ENCODE peak calls at places on chromosome 19, in eight cellular contexts. G is tibial artery; Q is IMR-90; F is uterus; H is heart left ventricle; Z is cardiac muscle cell; I is right lobe of liver; S is naive thymus-derived CD4-positive, alpha-beta T cell. M is an unnamed sample.

GRCh38 chr19:53467138-53467502 is 413 bp upstream of the ZNF813 start:
- DNase-seq in G (peak; percentile 26), Q (no peak), F (peak; percentile 27), H (no peak), Z (no peak), I (peak; percentile 43), S (no peak), M (peak; percentile 77)

GRCh38 chr19:49718511-49718910 is 27.6 kb downstream of the CPT1C start:
- DNase-seq in G (no peak), Q (peak; percentile 35), F (no peak), H (no peak), Z (no peak), I (no peak), S (no peak), M (no peak)

GRCh38 chr19:35088514-35088913 is 27.1 kb upstream of the FXYD3 start:
- DNase-seq in G (no peak), Q (peak; percentile 87), F (no peak), H (no peak), Z (no peak), I (no peak), S (no peak), M (no peak)

GRCh38 chr19:15532779-15533521 is 24.6 kb downstream of the CYP4F22 start:
- DNase-seq in G (no peak), Q (no peak), F (no peak), H (no peak), Z (no peak), I (no peak), S (no peak), M (no peak)

GRCh38 chr19:50602089-50602422 is 33.8 kb upstream of the LRRC4B start:
- DNase-seq in G (no peak), Q (no peak), F (no peak), H (no peak), Z (no peak), I (no peak), S (no peak), M (no peak)

GRCh38 chr19:7900401-7900870 is 3.2 kb upstream of the MAP2K7 start:
- DNase-seq in G (no peak), Q (no peak), F (no peak), H (no peak), Z (no peak), I (no peak), S (no peak), M (peak; percentile 39)

GRCh38 chr19:13038306-13039210 is 43.3 kb downstream of the NFIX start:
- DNase-seq in G (no peak), Q (no peak), F (no peak), H (no peak), Z (no peak), I (no peak), S (no peak), M (no peak)

GRCh38 chr19:11887618-11888531 is at the start of gene ZNF69:
- DNase-seq in G (peak; percentile 94), Q (peak; percentile 62), F (peak; percentile 75), H (peak; percentile 89), Z (peak; percentile 94), I (peak; percentile 92), S (peak; percentile 25), M (peak; percentile 94)

GRCh38 chr19:51341066-51341465 is 873 bp downstream of the VSIG10L start:
- DNase-seq in G (no peak), Q (no peak), F (no peak), H (no peak), Z (no peak), I (no peak), S (no peak), M (no peak)

GRCh38 chr19:566403-566802 is 6.0 kb upstream of the BSG start:
- DNase-seq in G (no peak), Q (peak; percentile 31), F (peak; percentile 94), H (no peak), Z (peak; percentile 64), I (peak; percentile 35), S (no peak), M (no peak)
- H3K4me3 ChIP-seq in G (no peak overlapping the region), Q (no peak overlapping the region), F (peak overlapping the region; percentile 27), H (peak overlapping the region; percentile 2), Z (no peak overlapping the region), I (no peak overlapping the region), S (no peak overlapping the region), M (no peak overlapping the region)

GRCh38 chr19:17529239-17530158 is 18.1 kb downstream of the PGLS start:
- DNase-seq in G (no peak), Q (no peak), F (no peak), H (no peak), Z (no peak), I (no peak), S (no peak), M (peak; percentile 21)
- H3K4me3 ChIP-seq in G (no peak overlapping the region), Q (no peak overlapping the region), F (no peak overlapping the region), H (no peak overlapping the region), Z (no peak overlapping the region), I (no peak overlapping the region), S (no peak overlapping the region), M (no peak overlapping the region)

DNA sequence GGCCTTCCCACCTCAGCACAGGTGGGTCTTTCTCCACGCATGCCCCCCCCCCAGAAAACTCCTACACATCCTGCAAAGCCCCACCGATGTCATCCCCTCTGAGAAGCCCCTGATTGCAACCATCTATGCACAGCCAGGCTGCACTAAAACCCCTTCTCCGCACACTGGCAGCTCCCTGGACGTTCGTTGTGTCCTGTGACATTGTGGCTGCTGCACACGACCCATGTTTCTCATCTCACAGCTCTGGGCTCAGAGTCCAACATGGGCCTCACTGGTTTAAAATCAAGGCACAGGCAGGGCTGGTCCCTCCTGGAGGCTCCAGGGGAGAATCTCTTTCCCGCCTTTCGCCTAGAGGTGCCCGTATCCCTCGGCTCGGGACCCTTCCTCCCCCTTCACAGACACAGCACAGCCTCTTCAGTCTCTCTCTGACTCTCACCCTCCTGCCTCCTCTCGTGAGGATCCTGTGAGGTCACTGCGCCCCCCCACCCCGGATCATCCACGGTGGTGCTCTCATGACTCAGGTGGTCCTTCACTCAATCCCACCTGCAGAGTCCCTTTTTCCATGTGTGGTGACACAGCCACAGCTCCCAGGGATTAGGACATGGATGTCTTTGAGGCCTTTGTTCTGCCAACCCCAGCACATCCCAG is 71.2 kb downstream of the GADD45B start:
- DNase-seq in G (no peak), Q (no peak), F (no peak), H (no peak), Z (no peak), I (no peak), S (no peak), M (peak; percentile 17)
- H3K4me3 ChIP-seq in G (no peak overlapping the region), Q (no peak overlapping the region), F (no peak overlapping the region), H (peak overlapping the region; percentile 37), Z (no peak overlapping the region), I (peak overlapping the region; percentile 50), S (no peak overlapping the region), M (no peak overlapping the region)

DNA sequence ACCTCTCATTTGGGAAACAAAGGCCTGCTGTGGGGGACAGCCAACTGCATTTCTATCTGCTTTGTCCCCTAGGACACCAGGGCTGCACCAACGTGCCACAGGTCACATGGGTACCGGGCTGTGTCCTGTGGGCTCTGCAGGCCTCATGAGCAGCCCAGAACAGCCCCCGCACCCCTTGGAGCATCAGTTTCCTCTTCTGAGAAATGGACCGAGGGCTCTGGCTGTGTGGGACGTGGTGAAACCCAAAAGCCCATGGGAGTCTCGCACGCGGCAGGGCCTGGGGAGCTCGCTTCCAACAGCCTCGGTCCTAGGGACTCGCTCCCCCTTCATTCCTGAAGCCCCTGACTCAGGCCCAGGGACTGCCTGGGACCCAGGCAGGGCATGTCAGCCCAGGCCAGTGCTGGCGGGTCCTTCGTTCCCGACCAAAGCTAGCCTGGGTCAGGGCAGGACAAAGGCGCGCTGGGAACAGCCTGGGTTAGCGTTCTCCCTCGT is 4.7 kb downstream of the TCF3 start:
- DNase-seq in G (no peak), Q (no peak), F (no peak), H (no peak), Z (no peak), I (no peak), S (no peak), M (no peak)
- H3K4me3 ChIP-seq in G (peak overlapping the region; percentile 30), Q (no peak overlapping the region), F (no peak overlapping the region), H (no peak overlapping the region), Z (no peak overlapping the region), I (no peak overlapping the region), S (no peak overlapping the region), M (no peak overlapping the region)

GRCh38 chr19:10478476-10478875 is 24.7 kb downstream of the KEAP1 start:
- DNase-seq in G (no peak), Q (peak; percentile 36), F (no peak), H (no peak), Z (no peak), I (no peak), S (no peak), M (no peak)
- H3K4me3 ChIP-seq in G (no peak overlapping the region), Q (peak overlapping the region; percentile 9), F (no peak overlapping the region), H (peak overlapping the region; percentile 53), Z (no peak overlapping the region), I (no peak overlapping the region), S (peak overlapping the region; percentile 58), M (no peak overlapping the region)

GRCh38 chr19:42152285-42152684 is 20.0 kb upstream of the POU2F2 start:
- DNase-seq in G (no peak), Q (no peak), F (no peak), H (no peak), Z (no peak), I (no peak), S (no peak), M (peak; percentile 61)

GRCh38 chr19:42154471-42155323 is 22.5 kb upstream of the POU2F2 start:
- DNase-seq in G (no peak), Q (no peak), F (no peak), H (no peak), Z (no peak), I (no peak), S (no peak), M (peak; percentile 60)

GRCh38 chr19:42151735-42152134 is 19.5 kb upstream of the POU2F2 start:
- DNase-seq in G (no peak), Q (no peak), F (no peak), H (no peak), Z (no peak), I (no peak), S (no peak), M (peak; percentile 49)

GRCh38 chr19:42153606-42154405 is 21.6 kb upstream of the POU2F2 start:
- DNase-seq in G (no peak), Q (no peak), F (no peak), H (no peak), Z (no peak), I (no peak), S (no peak), M (peak; percentile 53)

DNA sequence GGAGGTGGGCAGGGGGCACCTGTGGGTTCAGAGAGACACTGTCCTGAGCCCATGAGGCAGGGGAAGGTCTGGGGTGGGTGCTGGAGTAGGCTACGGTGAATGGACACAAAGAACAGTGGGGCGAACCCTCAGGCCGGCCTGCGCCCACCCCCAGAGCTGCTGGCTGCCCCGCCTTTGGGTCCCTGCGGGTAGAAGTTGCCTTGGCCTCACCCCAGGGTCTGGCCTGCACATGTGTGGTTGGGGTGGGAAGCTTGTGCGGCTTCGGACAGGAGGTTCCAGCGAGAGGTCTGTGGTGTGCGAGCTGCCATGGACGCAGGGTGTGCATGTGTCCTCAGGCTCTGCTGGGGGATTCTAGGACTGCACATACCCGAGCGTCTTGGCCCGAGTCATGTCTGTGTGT is 20.6 kb upstream of the POU2F2 start:
- DNase-seq in G (no peak), Q (no peak), F (no peak), H (no peak), Z (no peak), I (no peak), S (no peak), M (peak; percentile 44)
- H3K4me3 ChIP-seq in G (no peak overlapping the region), Q (no peak overlapping the region), F (no peak overlapping the region), H (no peak overlapping the region), Z (no peak overlapping the region), I (no peak overlapping the region), S (no peak overlapping the region), M (no peak overlapping the region)

GRCh38 chr19:36750066-36750691 is 22.4 kb downstream of the ZNF850 start:
- DNase-seq in G (no peak), Q (no peak), F (no peak), H (no peak), Z (no peak), I (no peak), S (no peak), M (no peak)
- H3K4me3 ChIP-seq in G (no peak overlapping the region), Q (no peak overlapping the region), F (no peak overlapping the region), H (no peak overlapping the region), Z (no peak overlapping the region), I (no peak overlapping the region), S (peak overlapping the region; percentile 5), M (no peak overlapping the region)